ENCODE peak calls at places on chromosomes 3 and 15, in eight cellular contexts. One of them, this sample, is unnamed.

GRCh38 chr3:31064021-31064420 is 169.6 kb upstream of the GADL1 start:
- DNase-seq in A549: no peak
- DNase-seq in tibial nerve: no peak
- DNase-seq in suprapubic skin: no peak
- DNase-seq in stomach: no peak
- DNase-seq in ovary: no peak
- DNase-seq in K562: no peak
- DNase-seq in HepG2: no peak
- DNase-seq in this sample: no peak

GRCh38 chr3:27596334-27596841 is 112.2 kb upstream of the SLC4A7 start:
- DNase-seq in ovary: no peak
- DNase-seq in HepG2: no peak
- DNase-seq in tibial nerve: peak
- DNase-seq in suprapubic skin: no peak
- DNase-seq in A549: no peak
- DNase-seq in stomach: no peak
- DNase-seq in K562: no peak
- DNase-seq in this sample: no peak

GRCh38 chr3:168139947-168140346 is 44.2 kb upstream of the GOLIM4 start:
- DNase-seq in suprapubic skin: no peak
- DNase-seq in HepG2: no peak
- DNase-seq in tibial nerve: no peak
- DNase-seq in ovary: no peak
- DNase-seq in K562: no peak
- DNase-seq in stomach: no peak
- DNase-seq in A549: no peak
- DNase-seq in this sample: no peak

GRCh38 chr15:101083336-101084045 is 164.3 kb downstream of the LRRK1 start:
- DNase-seq in ovary: no peak
- DNase-seq in tibial nerve: no peak
- DNase-seq in stomach: peak
- DNase-seq in HepG2: no peak
- DNase-seq in K562: no peak
- DNase-seq in suprapubic skin: no peak
- DNase-seq in A549: no peak
- DNase-seq in this sample: no peak

GRCh38 chr3:66889758-66890576 is 108.1 kb upstream of the KBTBD8 start:
- DNase-seq in A549: no peak
- DNase-seq in K562: no peak
- DNase-seq in suprapubic skin: no peak
- DNase-seq in tibial nerve: no peak
- DNase-seq in stomach: no peak
- DNase-seq in HepG2: no peak
- DNase-seq in ovary: no peak
- DNase-seq in this sample: no peak

GRCh38 chr3:58025824-58026579 is 17.8 kb downstream of the FLNB start:
- DNase-seq in suprapubic skin: no peak
- DNase-seq in A549: no peak
- DNase-seq in tibial nerve: no peak
- DNase-seq in stomach: peak
- DNase-seq in K562: no peak
- DNase-seq in ovary: no peak
- DNase-seq in HepG2: peak
- DNase-seq in this sample: peak

GRCh38 chr3:45974686-45975085 is 20.9 kb downstream of the FYCO1 start:
- DNase-seq in stomach: no peak
- DNase-seq in tibial nerve: no peak
- DNase-seq in K562: no peak
- DNase-seq in ovary: no peak
- DNase-seq in HepG2: no peak
- DNase-seq in suprapubic skin: no peak
- DNase-seq in A549: no peak
- DNase-seq in this sample: no peak

GRCh38 chr3:183148056-183148455 is 14.5 kb downstream of the LAMP3 start:
- DNase-seq in tibial nerve: no peak
- DNase-seq in suprapubic skin: no peak
- DNase-seq in K562: no peak
- DNase-seq in stomach: no peak
- DNase-seq in A549: no peak
- DNase-seq in ovary: no peak
- DNase-seq in HepG2: no peak
- DNase-seq in this sample: no peak

GRCh38 chr3:187807086-187807862 is 62.0 kb upstream of the BCL6 start:
- DNase-seq in ovary: no peak
- DNase-seq in A549: no peak
- DNase-seq in suprapubic skin: no peak
- DNase-seq in HepG2: no peak
- DNase-seq in stomach: no peak
- DNase-seq in K562: no peak
- DNase-seq in tibial nerve: no peak
- DNase-seq in this sample: no peak

GRCh38 chr3:121739902-121740301 is 9.6 kb downstream of the GOLGB1 start:
- DNase-seq in tibial nerve: no peak
- DNase-seq in stomach: no peak
- DNase-seq in suprapubic skin: no peak
- DNase-seq in ovary: no peak
- DNase-seq in HepG2: no peak
- DNase-seq in K562: no peak
- DNase-seq in A549: no peak
- DNase-seq in this sample: no peak

GRCh38 chr15:100704281-100705055 is 102.1 kb downstream of the ASB7 start:
- DNase-seq in tibial nerve: no peak
- DNase-seq in K562: no peak
- DNase-seq in suprapubic skin: no peak
- DNase-seq in stomach: no peak
- DNase-seq in HepG2: no peak
- DNase-seq in A549: no peak
- DNase-seq in ovary: no peak
- DNase-seq in this sample: no peak

GRCh38 chr3:24683511-24684384 is 189.1 kb upstream of the THRB start:
- DNase-seq in stomach: no peak
- DNase-seq in HepG2: peak
- DNase-seq in K562: peak
- DNase-seq in tibial nerve: no peak
- DNase-seq in suprapubic skin: no peak
- DNase-seq in ovary: no peak
- DNase-seq in A549: peak
- DNase-seq in this sample: no peak

GRCh38 chr3:11944052-11944673 is 60.0 kb upstream of the SYN2 start:
- DNase-seq in stomach: peak
- DNase-seq in suprapubic skin: no peak
- DNase-seq in ovary: no peak
- DNase-seq in K562: peak
- DNase-seq in A549: peak
- DNase-seq in tibial nerve: no peak
- DNase-seq in HepG2: peak
- DNase-seq in this sample: no peak

GRCh38 chr3:58801541-58801940 is 135.0 kb upstream of the FAM3D start:
- DNase-seq in HepG2: no peak
- DNase-seq in suprapubic skin: no peak
- DNase-seq in K562: no peak
- DNase-seq in ovary: no peak
- DNase-seq in tibial nerve: no peak
- DNase-seq in stomach: no peak
- DNase-seq in A549: no peak
- DNase-seq in this sample: no peak

GRCh38 chr3:196111939-196112386 is 30.1 kb upstream of the TFRC start:
- DNase-seq in tibial nerve: no peak
- DNase-seq in HepG2: no peak
- DNase-seq in suprapubic skin: no peak
- DNase-seq in stomach: no peak
- DNase-seq in K562: no peak
- DNase-seq in A549: no peak
- DNase-seq in ovary: no peak
- DNase-seq in this sample: no peak

GRCh38 chr3:123070471-123070870 is 3.6 kb downstream of the PDIA5 start:
- DNase-seq in tibial nerve: no peak
- DNase-seq in suprapubic skin: no peak
- DNase-seq in HepG2: no peak
- DNase-seq in K562: no peak
- DNase-seq in A549: no peak
- DNase-seq in stomach: no peak
- DNase-seq in ovary: no peak
- DNase-seq in this sample: no peak

GRCh38 chr3:192727032-192727847 is at the start of gene FGF12:
- DNase-seq in K562: peak
- DNase-seq in suprapubic skin: no peak
- DNase-seq in tibial nerve: peak
- DNase-seq in A549: peak
- DNase-seq in HepG2: peak
- DNase-seq in stomach: peak
- DNase-seq in ovary: peak
- DNase-seq in this sample: peak

GRCh38 chr3:112856537-112856936 is 9.9 kb upstream of the CD200R1L start:
- DNase-seq in suprapubic skin: no peak
- DNase-seq in tibial nerve: no peak
- DNase-seq in HepG2: no peak
- DNase-seq in stomach: no peak
- DNase-seq in A549: no peak
- DNase-seq in ovary: no peak
- DNase-seq in K562: no peak
- DNase-seq in this sample: no peak

GRCh38 chr3:13796683-13797460 is 83.0 kb downstream of the WNT7A start:
- DNase-seq in stomach: no peak
- DNase-seq in A549: no peak
- DNase-seq in tibial nerve: no peak
- DNase-seq in suprapubic skin: no peak
- DNase-seq in ovary: no peak
- DNase-seq in HepG2: no peak
- DNase-seq in K562: no peak
- DNase-seq in this sample: no peak

GRCh38 chr15:35669457-35670045 is 123.6 kb upstream of the DPH6 start:
- DNase-seq in tibial nerve: no peak
- DNase-seq in suprapubic skin: no peak
- DNase-seq in K562: no peak
- DNase-seq in A549: no peak
- DNase-seq in HepG2: no peak
- DNase-seq in stomach: no peak
- DNase-seq in ovary: no peak
- DNase-seq in this sample: no peak
- TF ChIP-seq EP300 in tibial nerve: no peak
- TF ChIP-seq EP300 in suprapubic skin: no peak
- TF ChIP-seq EP300 in K562: no peak
- TF ChIP-seq EP300 in A549: no peak
- TF ChIP-seq EP300 in HepG2: no peak
- TF ChIP-seq EP300 in stomach: no peak
- TF ChIP-seq EP300 in ovary: no peak
- TF ChIP-seq EP300 in this sample: no peak

GRCh38 chr3:16126634-16127033 is 47.8 kb upstream of the GALNT15 start:
- DNase-seq in stomach: no peak
- DNase-seq in tibial nerve: no peak
- DNase-seq in K562: no peak
- DNase-seq in suprapubic skin: no peak
- DNase-seq in A549: no peak
- DNase-seq in HepG2: no peak
- DNase-seq in ovary: no peak
- DNase-seq in this sample: no peak
- TF ChIP-seq EP300 in stomach: no peak
- TF ChIP-seq EP300 in tibial nerve: no peak
- TF ChIP-seq EP300 in K562: no peak
- TF ChIP-seq EP300 in suprapubic skin: no peak
- TF ChIP-seq EP300 in A549: no peak
- TF ChIP-seq EP300 in HepG2: no peak
- TF ChIP-seq EP300 in ovary: no peak
- TF ChIP-seq EP300 in this sample: no peak

DNA sequence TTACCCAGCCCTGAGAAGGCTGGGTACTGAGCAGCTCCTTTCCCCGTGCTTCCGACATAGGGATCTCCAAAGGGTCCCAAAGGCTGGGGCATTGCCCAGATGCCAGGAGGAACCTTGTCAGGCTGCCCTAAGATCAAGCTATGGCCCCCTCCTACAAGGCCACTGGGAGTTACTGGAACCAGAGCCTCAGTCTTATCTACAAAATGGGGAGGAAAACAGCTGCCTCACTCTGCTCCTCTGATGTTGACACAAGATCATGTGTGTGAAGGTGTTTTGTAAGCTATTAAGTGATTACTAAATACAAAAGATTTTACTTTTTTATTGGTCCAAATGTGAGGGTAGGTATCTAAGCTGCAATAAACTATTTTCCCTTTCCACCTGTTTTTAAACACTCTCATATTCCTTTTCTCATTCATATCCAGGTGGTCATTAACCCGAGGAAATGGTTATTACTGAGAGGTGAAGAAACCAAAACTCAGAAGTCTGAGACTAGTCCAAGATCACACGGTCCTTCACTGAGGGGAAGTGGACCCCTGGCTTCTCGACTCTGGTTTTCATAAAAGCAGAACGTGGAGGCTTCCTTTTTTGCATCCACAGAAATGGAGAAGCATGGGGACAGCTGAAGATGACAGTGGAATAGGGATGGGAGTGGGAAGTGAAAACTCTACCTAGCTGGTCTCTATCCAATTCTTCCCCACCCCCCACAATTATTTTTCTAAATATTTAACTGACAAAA is 1.7 kb downstream of the ARPIN start:
- DNase-seq in A549: no peak
- DNase-seq in ovary: no peak
- DNase-seq in K562: no peak
- DNase-seq in tibial nerve: no peak
- DNase-seq in stomach: no peak
- DNase-seq in suprapubic skin: no peak
- DNase-seq in HepG2: no peak
- DNase-seq in this sample: no peak
- TF ChIP-seq EP300 in A549: no peak
- TF ChIP-seq EP300 in ovary: no peak
- TF ChIP-seq EP300 in K562: no peak
- TF ChIP-seq EP300 in tibial nerve: no peak
- TF ChIP-seq EP300 in stomach: no peak
- TF ChIP-seq EP300 in suprapubic skin: no peak
- TF ChIP-seq EP300 in HepG2: no peak
- TF ChIP-seq EP300 in this sample: no peak

DNA sequence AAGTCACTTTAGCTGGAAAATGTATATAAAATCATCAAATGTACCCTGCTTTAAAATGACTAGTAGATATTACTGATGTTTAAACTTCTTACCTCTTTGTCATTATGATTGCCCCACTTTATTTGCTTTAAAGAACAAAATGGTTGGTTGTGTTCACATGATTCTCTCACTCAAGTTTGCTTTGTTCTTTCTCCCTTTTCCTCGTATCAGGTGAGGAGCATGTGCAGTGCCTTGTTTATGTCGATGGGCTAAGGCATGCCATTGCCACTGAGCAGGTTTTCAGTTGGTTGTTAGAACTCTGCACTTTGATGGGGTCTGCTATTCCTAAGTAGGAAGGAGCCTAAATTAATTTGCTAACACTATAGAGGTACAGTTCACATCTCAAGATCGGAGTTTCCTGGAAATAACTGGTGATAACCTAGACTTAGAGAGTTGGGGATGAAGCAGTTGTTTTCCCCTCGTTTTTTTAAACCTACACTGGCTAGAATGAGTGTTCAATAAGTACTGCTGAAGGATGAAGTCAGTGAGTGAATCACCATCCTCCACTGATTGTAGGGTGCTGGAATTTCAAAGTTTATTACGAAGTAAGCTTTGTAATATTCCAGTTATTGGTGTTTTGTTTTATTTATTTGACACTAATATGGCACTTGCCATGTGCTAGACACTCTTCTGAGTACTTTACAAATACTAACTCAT is 5.5 kb downstream of the MAP2K5 start:
- DNase-seq in suprapubic skin: no peak
- DNase-seq in K562: no peak
- DNase-seq in tibial nerve: no peak
- DNase-seq in stomach: no peak
- DNase-seq in ovary: no peak
- DNase-seq in A549: no peak
- DNase-seq in HepG2: no peak
- DNase-seq in this sample: no peak
- TF ChIP-seq EP300 in suprapubic skin: no peak
- TF ChIP-seq EP300 in K562: no peak
- TF ChIP-seq EP300 in tibial nerve: no peak
- TF ChIP-seq EP300 in stomach: no peak
- TF ChIP-seq EP300 in ovary: no peak
- TF ChIP-seq EP300 in A549: no peak
- TF ChIP-seq EP300 in HepG2: no peak
- TF ChIP-seq EP300 in this sample: no peak

This sample was measured in sigmoid colon.